ENCODE peak calls at places on chromosomes 7 and 10, in six cellular contexts. F is GM23338, L is IMR-90, C is A549, B is uterus, V is upper lobe of right lung. M is an unnamed sample.

GRCh38 chr7:22001345-22002004 is 55.8 kb upstream of the CDCA7L start:
- DNase-seq in F (peak), L (peak), C (peak), B (no peak), V (no peak), M (no peak)

GRCh38 chr10:127990846-127991542 is 84.1 kb downstream of the PTPRE start:
- DNase-seq in F (no peak), L (peak), C (peak), B (no peak), V (peak), M (no peak)

GRCh38 chr7:105685099-105685609 is 103.9 kb upstream of the EFCAB10 start:
- DNase-seq in F (no peak), L (peak), C (no peak), B (no peak), V (no peak), M (no peak)

GRCh38 chr7:78587443-78588044 is 789.0 kb downstream of the PHTF2 start:
- DNase-seq in F (peak), L (peak), C (peak), B (no peak), V (no peak), M (no peak)

GRCh38 chr7:73988197-73988596 is 39.8 kb upstream of the ELN start:
- DNase-seq in F (no peak), L (peak), C (no peak), B (no peak), V (no peak), M (no peak)

GRCh38 chr7:6437251-6437650 is 10.5 kb downstream of the DAGLB start:
- DNase-seq in F (no peak), L (no peak), C (no peak), B (no peak), V (no peak), M (no peak)

GRCh38 chr7:86644282-86645173 is 819 bp downstream of the GRM3 start:
- DNase-seq in F (peak), L (no peak), C (no peak), B (no peak), V (peak), M (peak)

GRCh38 chr7:132084776-132085388 is 491.4 kb downstream of the PLXNA4 start:
- DNase-seq in F (peak), L (peak), C (no peak), B (no peak), V (no peak), M (no peak)

GRCh38 chr7:128728608-128729007 is 10.6 kb upstream of the CALU start:
- DNase-seq in F (no peak), L (peak), C (no peak), B (no peak), V (no peak), M (no peak)

GRCh38 chr10:122509323-122509722 is 48.0 kb downstream of the HTRA1 start:
- DNase-seq in F (no peak), L (no peak), C (no peak), B (no peak), V (no peak), M (no peak)

GRCh38 chr10:11263039-11263345 is 245.3 kb downstream of the CELF2 start:
- DNase-seq in F (no peak), L (no peak), C (no peak), B (no peak), V (no peak), M (no peak)
- H3K27ac ChIP-seq in F (no peak), L (no peak), C (no peak), B (no peak), V (no peak), M (no peak)

DNA sequence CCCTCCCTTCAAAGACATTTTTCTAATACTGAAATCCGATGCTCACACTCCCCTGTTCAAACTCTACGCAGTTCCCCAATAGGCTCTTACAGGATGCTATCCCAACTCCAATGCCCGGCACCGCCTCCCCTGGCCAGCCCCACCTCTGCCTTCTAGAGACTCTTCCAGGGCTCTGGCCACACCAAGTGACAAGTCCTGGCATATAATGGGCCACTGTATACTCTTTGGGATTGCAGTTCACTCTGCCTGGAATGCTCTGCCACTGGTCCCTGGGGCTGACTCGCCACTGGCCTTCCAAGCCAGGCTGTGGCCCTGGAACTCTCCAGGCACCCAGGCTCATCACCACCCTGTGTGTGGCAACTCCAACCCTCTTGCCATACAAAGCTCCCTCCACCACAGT is 3.1 kb upstream of the BRI3 start:
- DNase-seq in F (peak), L (no peak), C (no peak), B (no peak), V (no peak), M (no peak)
- H3K27ac ChIP-seq in F (no peak), L (no peak), C (peak), B (no peak), V (no peak), M (peak)

DNA sequence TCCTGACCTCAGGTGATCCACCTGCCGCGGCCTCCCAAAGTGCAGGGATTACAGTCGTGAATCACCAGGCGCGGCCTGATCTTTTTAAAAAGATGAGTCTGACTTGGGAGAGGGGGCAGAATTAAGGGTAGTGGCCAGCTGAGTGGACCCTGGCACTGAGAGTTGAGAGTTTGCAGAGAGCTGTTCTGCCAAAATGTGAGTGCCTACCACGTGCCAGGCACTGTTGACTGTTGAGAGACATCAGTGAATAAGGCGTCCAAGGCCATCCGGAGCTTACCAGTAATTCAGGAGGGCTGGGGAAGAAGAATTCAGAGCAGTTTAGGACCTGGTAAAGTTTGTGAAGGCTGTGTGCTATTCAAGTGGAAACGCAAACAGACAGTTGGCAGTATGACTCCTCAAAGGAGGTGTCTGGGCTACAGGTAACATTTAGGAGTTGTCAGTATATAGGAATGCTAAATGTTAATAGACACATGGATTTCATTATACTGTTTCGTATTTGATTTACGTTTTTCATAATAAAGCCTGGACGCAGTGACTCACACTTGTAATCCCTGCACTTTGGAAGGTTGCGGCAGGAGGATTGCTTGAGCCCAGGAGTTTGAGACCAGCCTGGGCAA is 1.5 kb downstream of the NIPSNAP2 start:
- DNase-seq in F (no peak), L (peak), C (no peak), B (no peak), V (no peak), M (no peak)
- H3K27ac ChIP-seq in F (no peak), L (no peak), C (peak), B (peak), V (peak), M (no peak)

DNA sequence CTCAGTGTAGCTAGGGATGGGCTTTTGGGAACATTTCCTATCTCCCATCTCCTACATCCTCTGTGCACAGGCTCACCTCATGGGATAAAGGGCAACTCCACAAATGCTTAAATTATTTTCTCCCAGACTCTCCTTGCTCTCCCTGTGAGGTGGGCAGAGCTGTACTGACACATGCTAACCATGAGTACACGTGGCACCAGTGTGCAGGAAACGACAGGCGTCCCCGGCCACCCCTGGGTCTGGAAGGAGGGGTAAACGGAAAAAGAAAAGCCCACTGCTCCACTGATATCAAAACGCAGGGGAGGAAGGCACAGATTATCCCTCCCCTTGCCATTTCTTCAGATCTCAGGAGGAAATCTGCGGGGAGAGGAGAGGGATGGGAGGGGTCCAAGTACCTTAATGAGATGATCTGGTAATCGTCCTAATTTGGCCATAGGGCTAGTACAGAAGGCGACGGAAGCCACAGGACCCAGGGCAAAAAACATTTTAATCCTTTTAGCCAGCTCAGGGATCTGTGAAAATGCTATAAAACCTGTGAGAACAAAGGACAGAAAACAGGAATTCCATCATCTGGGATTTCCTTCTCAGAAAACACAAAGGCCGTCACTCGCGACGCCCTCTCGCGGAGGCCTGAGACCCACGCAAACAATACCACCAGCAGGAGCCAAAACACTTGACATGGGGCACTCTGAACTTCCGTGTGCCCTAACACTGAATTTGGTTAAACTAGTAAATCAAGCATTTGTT is 17.8 kb upstream of the CH25H start:
- DNase-seq in F (no peak), L (no peak), C (no peak), B (peak), V (no peak), M (no peak)
- H3K27ac ChIP-seq in F (no peak), L (no peak), C (no peak), B (peak), V (no peak), M (peak)

DNA sequence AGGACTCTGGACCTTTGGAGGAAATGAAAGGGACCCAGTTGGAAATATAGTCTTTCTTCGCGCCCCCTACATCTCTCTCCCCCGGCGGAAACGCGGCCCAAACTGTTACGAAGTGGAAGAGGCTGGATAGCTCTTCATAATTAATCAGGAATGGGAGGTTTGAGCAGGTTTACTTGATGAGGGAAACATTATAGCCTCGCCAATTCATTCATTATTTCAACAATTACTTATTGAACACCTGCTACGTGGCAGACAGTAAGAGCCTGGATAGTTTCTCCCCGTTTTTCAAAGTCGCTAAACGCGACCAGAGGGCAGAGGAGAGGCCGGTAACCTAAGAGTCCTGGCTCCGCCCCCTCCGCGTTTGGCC is 210 bp upstream of the FBXL15 start:
- DNase-seq in F (peak), L (no peak), C (peak), B (no peak), V (no peak), M (no peak)
- H3K27ac ChIP-seq in F (peak), L (peak), C (peak), B (peak), V (peak), M (peak)

GRCh38 chr7:140607441-140607989 is 33.1 kb downstream of the DENND2A start:
- DNase-seq in F (no peak), L (peak), C (no peak), B (peak), V (peak), M (peak)

GRCh38 chr7:140601566-140602174 is 38.9 kb downstream of the DENND2A start:
- DNase-seq in F (no peak), L (no peak), C (no peak), B (no peak), V (peak), M (no peak)

GRCh38 chr7:140604076-140604475 is 36.5 kb downstream of the DENND2A start:
- DNase-seq in F (no peak), L (no peak), C (no peak), B (no peak), V (no peak), M (no peak)

GRCh38 chr7:140604760-140605159 is 35.9 kb downstream of the DENND2A start:
- DNase-seq in F (no peak), L (peak), C (no peak), B (no peak), V (peak), M (no peak)

DNA sequence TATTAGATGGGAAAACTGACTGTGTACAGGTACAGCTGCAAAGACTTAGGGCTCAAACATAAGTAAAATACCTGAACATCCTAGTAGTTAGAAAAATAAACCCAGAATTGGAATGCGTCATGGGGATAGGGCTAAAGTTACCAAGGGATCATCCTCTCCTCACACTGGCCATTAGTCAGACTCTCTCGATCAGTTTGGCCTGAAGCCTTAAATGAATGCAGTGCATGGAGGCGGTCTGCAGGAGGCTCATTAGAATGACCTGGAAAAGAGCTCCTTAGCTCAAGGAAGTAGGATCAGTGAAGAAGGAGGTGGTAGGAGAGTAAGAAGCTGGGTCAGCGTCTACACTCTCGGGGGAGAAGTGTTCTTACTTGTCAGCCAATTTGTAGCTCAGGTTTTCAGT is 35.3 kb downstream of the DENND2A start:
- DNase-seq in F (peak), L (peak), C (no peak), B (no peak), V (peak), M (no peak)
- H3K27ac ChIP-seq in F (no peak), L (peak), C (peak), B (no peak), V (no peak), M (no peak)